ENCODE peak calls at places on chromosomes 2 and 18, in seven cellular contexts. One of them, this sample, is unnamed.

GRCh38 chr2:217689053-217689452 is 313.7 kb downstream of the TNS1 start:
- DNase-seq in lower leg skin: no peak
- DNase-seq in endothelial cell: no peak
- DNase-seq in body of pancreas: no peak
- DNase-seq in stimulated activated CD4-positive, alpha-beta T cell treated with anti-CD3 and anti-CD28 coated beads, Interleukin-15, amount 100 ng/mL, for 1 hour: no peak
- DNase-seq in H9: no peak
- DNase-seq in globus pallidus: no peak
- DNase-seq in this sample: no peak

GRCh38 chr2:3301001-3301400 is 76.6 kb downstream of the EIPR1 start:
- DNase-seq in H9: no peak
- DNase-seq in endothelial cell: no peak
- DNase-seq in body of pancreas: no peak
- DNase-seq in lower leg skin: no peak
- DNase-seq in stimulated activated CD4-positive, alpha-beta T cell treated with anti-CD3 and anti-CD28 coated beads, Interleukin-15, amount 100 ng/mL, for 1 hour: no peak
- DNase-seq in globus pallidus: no peak
- DNase-seq in this sample: no peak

GRCh38 chr18:69895081-69896047 is 52.3 kb downstream of the CD226 start:
- DNase-seq in lower leg skin: no peak
- DNase-seq in body of pancreas: no peak
- DNase-seq in endothelial cell: no peak
- DNase-seq in H9: no peak
- DNase-seq in stimulated activated CD4-positive, alpha-beta T cell treated with anti-CD3 and anti-CD28 coated beads, Interleukin-15, amount 100 ng/mL, for 1 hour: no peak
- DNase-seq in globus pallidus: no peak
- DNase-seq in this sample: peak

GRCh38 chr2:40668435-40668834 is 216.5 kb upstream of the SLC8A1 start:
- DNase-seq in lower leg skin: no peak
- DNase-seq in endothelial cell: no peak
- DNase-seq in stimulated activated CD4-positive, alpha-beta T cell treated with anti-CD3 and anti-CD28 coated beads, Interleukin-15, amount 100 ng/mL, for 1 hour: no peak
- DNase-seq in body of pancreas: no peak
- DNase-seq in H9: no peak
- DNase-seq in globus pallidus: no peak
- DNase-seq in this sample: no peak

GRCh38 chr2:219437141-219437540 is 2.5 kb downstream of the SPEG start:
- DNase-seq in stimulated activated CD4-positive, alpha-beta T cell treated with anti-CD3 and anti-CD28 coated beads, Interleukin-15, amount 100 ng/mL, for 1 hour: no peak
- DNase-seq in body of pancreas: no peak
- DNase-seq in lower leg skin: no peak
- DNase-seq in globus pallidus: no peak
- DNase-seq in H9: no peak
- DNase-seq in endothelial cell: no peak
- DNase-seq in this sample: no peak

GRCh38 chr18:27606851-27607250 is 421.7 kb upstream of the CHST9 start:
- DNase-seq in stimulated activated CD4-positive, alpha-beta T cell treated with anti-CD3 and anti-CD28 coated beads, Interleukin-15, amount 100 ng/mL, for 1 hour: no peak
- DNase-seq in endothelial cell: no peak
- DNase-seq in globus pallidus: no peak
- DNase-seq in body of pancreas: no peak
- DNase-seq in lower leg skin: no peak
- DNase-seq in H9: no peak
- DNase-seq in this sample: no peak

GRCh38 chr18:23257686-23258565 is 122.6 kb downstream of the CABLES1 start:
- DNase-seq in endothelial cell: no peak
- DNase-seq in body of pancreas: no peak
- DNase-seq in H9: no peak
- DNase-seq in globus pallidus: no peak
- DNase-seq in stimulated activated CD4-positive, alpha-beta T cell treated with anti-CD3 and anti-CD28 coated beads, Interleukin-15, amount 100 ng/mL, for 1 hour: no peak
- DNase-seq in lower leg skin: no peak
- DNase-seq in this sample: no peak

GRCh38 chr2:182301093-182301492 is 125.7 kb downstream of the PDE1A start:
- DNase-seq in lower leg skin: no peak
- DNase-seq in endothelial cell: no peak
- DNase-seq in stimulated activated CD4-positive, alpha-beta T cell treated with anti-CD3 and anti-CD28 coated beads, Interleukin-15, amount 100 ng/mL, for 1 hour: no peak
- DNase-seq in globus pallidus: no peak
- DNase-seq in body of pancreas: no peak
- DNase-seq in H9: no peak
- DNase-seq in this sample: no peak

GRCh38 chr2:197548582-197548981 is 32.7 kb downstream of the MOB4 start:
- DNase-seq in globus pallidus: no peak
- DNase-seq in endothelial cell: no peak
- DNase-seq in H9: no peak
- DNase-seq in stimulated activated CD4-positive, alpha-beta T cell treated with anti-CD3 and anti-CD28 coated beads, Interleukin-15, amount 100 ng/mL, for 1 hour: no peak
- DNase-seq in body of pancreas: no peak
- DNase-seq in lower leg skin: no peak
- DNase-seq in this sample: no peak

GRCh38 chr2:70527447-70528080 is 26.1 kb downstream of the TGFA start:
- DNase-seq in lower leg skin: peak
- DNase-seq in body of pancreas: no peak
- DNase-seq in endothelial cell: no peak
- DNase-seq in stimulated activated CD4-positive, alpha-beta T cell treated with anti-CD3 and anti-CD28 coated beads, Interleukin-15, amount 100 ng/mL, for 1 hour: no peak
- DNase-seq in H9: no peak
- DNase-seq in globus pallidus: no peak
- DNase-seq in this sample: no peak

GRCh38 chr2:170648037-170648436 is 67.1 kb upstream of the SP5 start:
- DNase-seq in H9: no peak
- DNase-seq in globus pallidus: no peak
- DNase-seq in stimulated activated CD4-positive, alpha-beta T cell treated with anti-CD3 and anti-CD28 coated beads, Interleukin-15, amount 100 ng/mL, for 1 hour: no peak
- DNase-seq in body of pancreas: no peak
- DNase-seq in lower leg skin: no peak
- DNase-seq in endothelial cell: no peak
- DNase-seq in this sample: no peak

GRCh38 chr18:54102123-54102522 is 122.3 kb downstream of the MBD2 start:
- DNase-seq in H9: no peak
- DNase-seq in endothelial cell: no peak
- DNase-seq in stimulated activated CD4-positive, alpha-beta T cell treated with anti-CD3 and anti-CD28 coated beads, Interleukin-15, amount 100 ng/mL, for 1 hour: no peak
- DNase-seq in body of pancreas: no peak
- DNase-seq in globus pallidus: no peak
- DNase-seq in lower leg skin: no peak
- DNase-seq in this sample: no peak

GRCh38 chr18:48589797-48590519 is 51.1 kb downstream of the CTIF start:
- DNase-seq in endothelial cell: no peak
- DNase-seq in H9: no peak
- DNase-seq in lower leg skin: no peak
- DNase-seq in stimulated activated CD4-positive, alpha-beta T cell treated with anti-CD3 and anti-CD28 coated beads, Interleukin-15, amount 100 ng/mL, for 1 hour: no peak
- DNase-seq in body of pancreas: peak
- DNase-seq in globus pallidus: peak
- DNase-seq in this sample: no peak

GRCh38 chr2:232458051-232458660 is 2.2 kb downstream of the ALPI start:
- DNase-seq in endothelial cell: no peak
- DNase-seq in body of pancreas: no peak
- DNase-seq in lower leg skin: peak
- DNase-seq in stimulated activated CD4-positive, alpha-beta T cell treated with anti-CD3 and anti-CD28 coated beads, Interleukin-15, amount 100 ng/mL, for 1 hour: no peak
- DNase-seq in H9: peak
- DNase-seq in globus pallidus: no peak
- DNase-seq in this sample: no peak

GRCh38 chr18:79572093-79572780 is 107.4 kb upstream of the CTDP1 start:
- DNase-seq in globus pallidus: no peak
- DNase-seq in endothelial cell: no peak
- DNase-seq in stimulated activated CD4-positive, alpha-beta T cell treated with anti-CD3 and anti-CD28 coated beads, Interleukin-15, amount 100 ng/mL, for 1 hour: no peak
- DNase-seq in body of pancreas: peak
- DNase-seq in lower leg skin: peak
- DNase-seq in H9: no peak
- DNase-seq in this sample: no peak

GRCh38 chr2:206080927-206081326 is 5.0 kb downstream of the INO80D start:
- DNase-seq in lower leg skin: no peak
- DNase-seq in H9: no peak
- DNase-seq in globus pallidus: no peak
- DNase-seq in stimulated activated CD4-positive, alpha-beta T cell treated with anti-CD3 and anti-CD28 coated beads, Interleukin-15, amount 100 ng/mL, for 1 hour: no peak
- DNase-seq in body of pancreas: no peak
- DNase-seq in endothelial cell: no peak
- DNase-seq in this sample: no peak

GRCh38 chr18:30487962-30488361 is 554.6 kb downstream of the DSC3 start:
- DNase-seq in H9: no peak
- DNase-seq in globus pallidus: no peak
- DNase-seq in body of pancreas: no peak
- DNase-seq in stimulated activated CD4-positive, alpha-beta T cell treated with anti-CD3 and anti-CD28 coated beads, Interleukin-15, amount 100 ng/mL, for 1 hour: no peak
- DNase-seq in lower leg skin: no peak
- DNase-seq in endothelial cell: no peak
- DNase-seq in this sample: no peak

GRCh38 chr2:126643431-126643830 is 12.5 kb upstream of the GYPC start:
- DNase-seq in endothelial cell: no peak
- DNase-seq in stimulated activated CD4-positive, alpha-beta T cell treated with anti-CD3 and anti-CD28 coated beads, Interleukin-15, amount 100 ng/mL, for 1 hour: no peak
- DNase-seq in globus pallidus: no peak
- DNase-seq in H9: peak
- DNase-seq in body of pancreas: no peak
- DNase-seq in lower leg skin: peak
- DNase-seq in this sample: no peak

GRCh38 chr2:102439065-102439695 is 16.2 kb downstream of the IL18RAP start:
- DNase-seq in endothelial cell: no peak
- DNase-seq in H9: no peak
- DNase-seq in body of pancreas: no peak
- DNase-seq in globus pallidus: no peak
- DNase-seq in stimulated activated CD4-positive, alpha-beta T cell treated with anti-CD3 and anti-CD28 coated beads, Interleukin-15, amount 100 ng/mL, for 1 hour: no peak
- DNase-seq in lower leg skin: no peak
- DNase-seq in this sample: no peak

GRCh38 chr2:53170463-53170862 is 597.1 kb upstream of the CHAC2 start:
- DNase-seq in stimulated activated CD4-positive, alpha-beta T cell treated with anti-CD3 and anti-CD28 coated beads, Interleukin-15, amount 100 ng/mL, for 1 hour: no peak
- DNase-seq in H9: no peak
- DNase-seq in endothelial cell: no peak
- DNase-seq in globus pallidus: no peak
- DNase-seq in lower leg skin: no peak
- DNase-seq in body of pancreas: no peak
- DNase-seq in this sample: no peak

GRCh38 chr18:43271593-43272432 is 5.5 kb downstream of the SYT4 start:
- DNase-seq in globus pallidus: peak
- DNase-seq in lower leg skin: no peak
- DNase-seq in H9: no peak
- DNase-seq in endothelial cell: peak
- DNase-seq in body of pancreas: no peak
- DNase-seq in stimulated activated CD4-positive, alpha-beta T cell treated with anti-CD3 and anti-CD28 coated beads, Interleukin-15, amount 100 ng/mL, for 1 hour: no peak
- DNase-seq in this sample: no peak

GRCh38 chr18:76873713-76874112 is 51.4 kb downstream of the ZNF236 start:
- DNase-seq in H9: no peak
- DNase-seq in body of pancreas: no peak
- DNase-seq in globus pallidus: no peak
- DNase-seq in stimulated activated CD4-positive, alpha-beta T cell treated with anti-CD3 and anti-CD28 coated beads, Interleukin-15, amount 100 ng/mL, for 1 hour: no peak
- DNase-seq in endothelial cell: no peak
- DNase-seq in lower leg skin: no peak
- DNase-seq in this sample: no peak

GRCh38 chr2:229045671-229046070 is 225.4 kb downstream of the PID1 start:
- DNase-seq in stimulated activated CD4-positive, alpha-beta T cell treated with anti-CD3 and anti-CD28 coated beads, Interleukin-15, amount 100 ng/mL, for 1 hour: no peak
- DNase-seq in lower leg skin: no peak
- DNase-seq in globus pallidus: no peak
- DNase-seq in body of pancreas: no peak
- DNase-seq in H9: no peak
- DNase-seq in endothelial cell: no peak
- DNase-seq in this sample: no peak

GRCh38 chr2:36287363-36288275 is 68.0 kb upstream of the CRIM1 start:
- DNase-seq in body of pancreas: no peak
- DNase-seq in stimulated activated CD4-positive, alpha-beta T cell treated with anti-CD3 and anti-CD28 coated beads, Interleukin-15, amount 100 ng/mL, for 1 hour: no peak
- DNase-seq in lower leg skin: no peak
- DNase-seq in H9: no peak
- DNase-seq in globus pallidus: no peak
- DNase-seq in endothelial cell: no peak
- DNase-seq in this sample: peak

GRCh38 chr18:13386891-13387801 is 168.6 kb downstream of the LDLRAD4 start:
- DNase-seq in endothelial cell: no peak
- DNase-seq in body of pancreas: no peak
- DNase-seq in stimulated activated CD4-positive, alpha-beta T cell treated with anti-CD3 and anti-CD28 coated beads, Interleukin-15, amount 100 ng/mL, for 1 hour: no peak
- DNase-seq in globus pallidus: no peak
- DNase-seq in H9: no peak
- DNase-seq in lower leg skin: peak
- DNase-seq in this sample: no peak

GRCh38 chr2:24026233-24026632 is 16.3 kb downstream of the MFSD2B start:
- DNase-seq in endothelial cell: no peak
- DNase-seq in H9: peak
- DNase-seq in globus pallidus: no peak
- DNase-seq in lower leg skin: peak
- DNase-seq in stimulated activated CD4-positive, alpha-beta T cell treated with anti-CD3 and anti-CD28 coated beads, Interleukin-15, amount 100 ng/mL, for 1 hour: no peak
- DNase-seq in body of pancreas: no peak
- DNase-seq in this sample: no peak

GRCh38 chr18:38241736-38242135 is 676.1 kb upstream of the CELF4 start:
- DNase-seq in lower leg skin: no peak
- DNase-seq in globus pallidus: no peak
- DNase-seq in body of pancreas: no peak
- DNase-seq in stimulated activated CD4-positive, alpha-beta T cell treated with anti-CD3 and anti-CD28 coated beads, Interleukin-15, amount 100 ng/mL, for 1 hour: no peak
- DNase-seq in H9: no peak
- DNase-seq in endothelial cell: no peak
- DNase-seq in this sample: no peak

GRCh38 chr2:176122633-176123482 is at the start of gene HOXD9:
- DNase-seq in lower leg skin: peak
- DNase-seq in body of pancreas: no peak
- DNase-seq in globus pallidus: no peak
- DNase-seq in H9: peak
- DNase-seq in endothelial cell: peak
- DNase-seq in stimulated activated CD4-positive, alpha-beta T cell treated with anti-CD3 and anti-CD28 coated beads, Interleukin-15, amount 100 ng/mL, for 1 hour: no peak
- DNase-seq in this sample: no peak

GRCh38 chr2:200089040-200089755 is 133.8 kb downstream of the MAIP1 start:
- DNase-seq in body of pancreas: no peak
- DNase-seq in H9: no peak
- DNase-seq in lower leg skin: no peak
- DNase-seq in endothelial cell: no peak
- DNase-seq in stimulated activated CD4-positive, alpha-beta T cell treated with anti-CD3 and anti-CD28 coated beads, Interleukin-15, amount 100 ng/mL, for 1 hour: no peak
- DNase-seq in globus pallidus: no peak
- DNase-seq in this sample: no peak

GRCh38 chr18:13301691-13302469 is 83.3 kb downstream of the LDLRAD4 start:
- DNase-seq in globus pallidus: no peak
- DNase-seq in lower leg skin: no peak
- DNase-seq in endothelial cell: no peak
- DNase-seq in body of pancreas: no peak
- DNase-seq in H9: no peak
- DNase-seq in stimulated activated CD4-positive, alpha-beta T cell treated with anti-CD3 and anti-CD28 coated beads, Interleukin-15, amount 100 ng/mL, for 1 hour: no peak
- DNase-seq in this sample: no peak

GRCh38 chr2:230678451-230678850 is 34.2 kb upstream of the CAB39 start:
- DNase-seq in globus pallidus: no peak
- DNase-seq in stimulated activated CD4-positive, alpha-beta T cell treated with anti-CD3 and anti-CD28 coated beads, Interleukin-15, amount 100 ng/mL, for 1 hour: no peak
- DNase-seq in endothelial cell: no peak
- DNase-seq in H9: no peak
- DNase-seq in body of pancreas: no peak
- DNase-seq in lower leg skin: no peak
- DNase-seq in this sample: no peak

GRCh38 chr2:233208382-233209116 is 42.9 kb upstream of the ATG16L1 start:
- DNase-seq in H9: no peak
- DNase-seq in body of pancreas: no peak
- DNase-seq in endothelial cell: no peak
- DNase-seq in lower leg skin: no peak
- DNase-seq in globus pallidus: no peak
- DNase-seq in stimulated activated CD4-positive, alpha-beta T cell treated with anti-CD3 and anti-CD28 coated beads, Interleukin-15, amount 100 ng/mL, for 1 hour: no peak
- DNase-seq in this sample: no peak

GRCh38 chr2:172282944-172283343 is 144.4 kb upstream of the ITGA6 start:
- DNase-seq in H9: no peak
- DNase-seq in stimulated activated CD4-positive, alpha-beta T cell treated with anti-CD3 and anti-CD28 coated beads, Interleukin-15, amount 100 ng/mL, for 1 hour: no peak
- DNase-seq in lower leg skin: no peak
- DNase-seq in endothelial cell: no peak
- DNase-seq in globus pallidus: no peak
- DNase-seq in body of pancreas: no peak
- DNase-seq in this sample: no peak

GRCh38 chr2:101960903-101961286 is 30.9 kb upstream of the IL1R2 start:
- DNase-seq in body of pancreas: no peak
- DNase-seq in H9: no peak
- DNase-seq in stimulated activated CD4-positive, alpha-beta T cell treated with anti-CD3 and anti-CD28 coated beads, Interleukin-15, amount 100 ng/mL, for 1 hour: no peak
- DNase-seq in lower leg skin: no peak
- DNase-seq in endothelial cell: no peak
- DNase-seq in globus pallidus: no peak
- DNase-seq in this sample: no peak

GRCh38 chr2:9673914-9674481 is 43.2 kb upstream of the YWHAQ start:
- DNase-seq in lower leg skin: no peak
- DNase-seq in globus pallidus: no peak
- DNase-seq in stimulated activated CD4-positive, alpha-beta T cell treated with anti-CD3 and anti-CD28 coated beads, Interleukin-15, amount 100 ng/mL, for 1 hour: no peak
- DNase-seq in body of pancreas: no peak
- DNase-seq in H9: no peak
- DNase-seq in endothelial cell: no peak
- DNase-seq in this sample: no peak

GRCh38 chr2:47373747-47374146 is 29.2 kb upstream of the MSH2 start:
- DNase-seq in H9: no peak
- DNase-seq in stimulated activated CD4-positive, alpha-beta T cell treated with anti-CD3 and anti-CD28 coated beads, Interleukin-15, amount 100 ng/mL, for 1 hour: no peak
- DNase-seq in body of pancreas: peak
- DNase-seq in globus pallidus: peak
- DNase-seq in endothelial cell: peak
- DNase-seq in lower leg skin: peak
- DNase-seq in this sample: no peak

GRCh38 chr2:72989770-72990556 is 72.6 kb downstream of the EMX1 start:
- DNase-seq in stimulated activated CD4-positive, alpha-beta T cell treated with anti-CD3 and anti-CD28 coated beads, Interleukin-15, amount 100 ng/mL, for 1 hour: no peak
- DNase-seq in globus pallidus: peak
- DNase-seq in body of pancreas: peak
- DNase-seq in H9: peak
- DNase-seq in lower leg skin: peak
- DNase-seq in endothelial cell: no peak
- DNase-seq in this sample: no peak

GRCh38 chr2:48249631-48250473 is 280.1 kb upstream of the STON1 start:
- DNase-seq in body of pancreas: no peak
- DNase-seq in lower leg skin: no peak
- DNase-seq in globus pallidus: no peak
- DNase-seq in stimulated activated CD4-positive, alpha-beta T cell treated with anti-CD3 and anti-CD28 coated beads, Interleukin-15, amount 100 ng/mL, for 1 hour: no peak
- DNase-seq in endothelial cell: no peak
- DNase-seq in H9: no peak
- DNase-seq in this sample: no peak

This sample was measured in activated CD4-positive, alpha-beta memory T cell treated with anti-CD3 and anti-CD28 coated beads for 36 hours.